ENCODE peak calls at places on chromosome 1, in seven cellular contexts. H is Panc1, O is spleen, J is suprapubic skin, N is HL-60, X is HCT116, R is GM23338. Y is an unnamed sample.

GRCh38 chr1:206821493-206821892 is 43.9 kb upstream of the IL20 start:
- DNase-seq in O (no peak), J (no peak), X (no peak), N (no peak), H (no peak), R (no peak), Y (no peak)

GRCh38 chr1:117656202-117656641 is 50.4 kb downstream of the TENT5C start:
- DNase-seq in J (no peak), R (no peak), H (no peak), X (no peak), N (peak; percentile 51), O (peak; percentile 87), Y (no peak)

GRCh38 chr1:19130476-19130875 is 79.6 kb downstream of the UBR4 start:
- DNase-seq in H (no peak), O (no peak), J (no peak), X (no peak), R (no peak), N (no peak), Y (no peak)

GRCh38 chr1:47692196-47692595 is 254.4 kb downstream of the FOXD2 start:
- DNase-seq in H (no peak), J (no peak), O (peak; percentile 15), X (no peak), R (no peak), N (no peak), Y (no peak)

GRCh38 chr1:243332440-243332839 is 76.6 kb downstream of the SDCCAG8 start:
- DNase-seq in R (no peak), O (no peak), J (no peak), N (no peak), H (no peak), X (no peak), Y (no peak)

GRCh38 chr1:7069888-7070287 is 284.6 kb downstream of the CAMTA1 start:
- DNase-seq in R (peak; percentile 89), J (no peak), X (no peak), H (no peak), N (no peak), O (no peak), Y (no peak)

GRCh38 chr1:233587958-233588799 is 25.7 kb upstream of the KCNK1 start:
- DNase-seq in H (no peak), O (no peak), X (no peak), J (no peak), R (peak; percentile 59), N (no peak), Y (no peak)

GRCh38 chr1:161085165-161085564 is 4.2 kb downstream of the NECTIN4 start:
- DNase-seq in N (no peak), X (no peak), H (no peak), R (no peak), J (no peak), O (no peak), Y (no peak)

GRCh38 chr1:81125672-81126071 is 675.1 kb upstream of the ADGRL2 start:
- DNase-seq in J (no peak), H (no peak), O (no peak), N (peak; percentile 62), X (no peak), R (no peak), Y (no peak)

GRCh38 chr1:18066576-18066975 is 41.0 kb upstream of the IGSF21 start:
- DNase-seq in J (no peak), R (no peak), X (no peak), N (no peak), H (no peak), O (no peak), Y (no peak)

GRCh38 chr1:42463906-42464305 is 820 bp downstream of the CCDC30 start:
- DNase-seq in H (no peak), N (no peak), O (no peak), X (no peak), J (no peak), R (no peak), Y (no peak)

GRCh38 chr1:38758824-38759223 is 100.7 kb downstream of the RRAGC start:
- DNase-seq in R (no peak), N (no peak), J (no peak), H (no peak), O (no peak), X (no peak), Y (no peak)

GRCh38 chr1:19273106-19273843 is 15.3 kb downstream of the AKR7A3 start:
- DNase-seq in X (no peak), O (no peak), H (no peak), R (no peak), J (no peak), N (no peak), Y (no peak)

GRCh38 chr1:203619091-203619780 is 7.4 kb upstream of the ATP2B4 start:
- DNase-seq in N (no peak), R (no peak), O (no peak), J (no peak), X (no peak), H (no peak), Y (no peak)

GRCh38 chr1:39829791-39830533 is 41.3 kb upstream of the BMP8B start:
- DNase-seq in X (no peak), H (no peak), O (no peak), N (no peak), J (no peak), R (no peak), Y (no peak)

GRCh38 chr1:71179997-71180396 is 99.2 kb upstream of the ZRANB2 start:
- DNase-seq in R (no peak), N (no peak), X (no peak), O (no peak), J (no peak), H (no peak), Y (no peak)

GRCh38 chr1:117754061-117754969 is 148.5 kb downstream of the TENT5C start:
- DNase-seq in H (no peak), O (no peak), N (peak; percentile 54), J (no peak), R (peak; percentile 93), X (peak; percentile 52), Y (peak; percentile 70)

GRCh38 chr1:214581785-214582184 is 21.2 kb upstream of the CENPF start:
- DNase-seq in H (peak; percentile 64), N (no peak), J (no peak), R (no peak), O (no peak), X (peak; percentile 33), Y (no peak)

GRCh38 chr1:24464378-24464770 is 38.3 kb upstream of the RCAN3 start:
- DNase-seq in H (no peak), N (no peak), J (no peak), R (peak; percentile 65), X (no peak), O (no peak), Y (no peak)

GRCh38 chr1:151832318-151832984 is 849 bp upstream of the RORC start:
- DNase-seq in R (no peak), H (no peak), N (no peak), J (no peak), X (no peak), O (no peak), Y (peak; percentile 98)

DNA sequence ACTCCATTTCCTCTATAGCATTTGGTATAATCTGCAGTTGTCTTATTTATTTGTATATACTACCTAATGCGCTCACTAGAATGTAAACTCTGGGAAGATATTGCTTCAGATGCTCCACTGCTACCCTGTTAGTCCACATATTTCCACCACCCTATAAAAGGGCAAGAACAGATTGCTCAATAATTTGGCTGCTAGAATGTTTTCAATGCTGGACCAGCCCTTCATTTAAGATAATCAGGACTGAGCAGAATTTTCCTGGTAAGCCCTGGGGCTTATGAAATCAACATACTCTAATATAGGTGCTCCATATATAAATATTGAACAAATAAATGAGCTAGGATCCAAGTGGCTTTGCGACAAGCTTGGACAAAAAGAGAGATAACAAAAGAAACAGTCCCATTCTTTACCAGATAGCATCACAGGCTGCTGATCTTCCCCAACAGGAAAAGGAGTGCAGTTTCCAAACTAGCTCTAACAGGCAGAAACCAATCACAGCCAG is 8.4 kb downstream of the BCAR3 start:
- DNase-seq in X (no peak), O (no peak), R (no peak), N (no peak), H (no peak), J (no peak), Y (peak; percentile 73)
- TF ChIP-seq POLR2AphosphoS5 in X (no peak), O (no peak), R (no peak), N (no peak), H (no peak), J (peak; percentile 21), Y (peak; percentile 85)

GRCh38 chr1:1893291-1893985 is 2.6 kb upstream of the GNB1 start:
- DNase-seq in X (no peak), N (no peak), R (no peak), O (peak; percentile 75), H (no peak), J (no peak), Y (no peak)
- H3K4me3 ChIP-seq in X (no peak overlapping the region), N (no peak overlapping the region), R (no peak overlapping the region), O (no peak overlapping the region), H (no peak overlapping the region), J (no peak overlapping the region), Y (no peak overlapping the region)

GRCh38 chr1:235937123-235937522 is 70.4 kb upstream of the LYST start:
- DNase-seq in H (no peak), X (no peak), O (no peak), N (no peak), R (no peak), J (no peak), Y (no peak)
- TF ChIP-seq POLR2AphosphoS5 in H (no peak), X (no peak), O (no peak), N (no peak), R (no peak), J (no peak), Y (no peak)

GRCh38 chr1:3597599-3597964 is 13.7 kb downstream of the MEGF6 start:
- DNase-seq in H (no peak), R (peak; percentile 24), N (peak; percentile 58), J (no peak), X (no peak), O (peak; percentile 87), Y (no peak)

GRCh38 chr1:3596663-3597598 is 14.4 kb downstream of the MEGF6 start:
- DNase-seq in X (no peak), R (no peak), J (no peak), N (no peak), H (no peak), O (no peak), Y (no peak)

GRCh38 chr1:3598522-3599285 is 12.6 kb downstream of the MEGF6 start:
- DNase-seq in J (no peak), X (no peak), H (no peak), N (no peak), O (no peak), R (peak; percentile 61), Y (no peak)

GRCh38 chr1:3599286-3599811 is 12.0 kb downstream of the MEGF6 start:
- DNase-seq in H (no peak), X (no peak), J (no peak), R (no peak), N (no peak), O (no peak), Y (no peak)

GRCh38 chr1:3598051-3598471 is 13.2 kb downstream of the MEGF6 start:
- DNase-seq in R (peak; percentile 34), X (no peak), O (no peak), J (no peak), N (no peak), H (no peak), Y (no peak)
- H3K4me3 ChIP-seq in R (no peak overlapping the region), X (no peak overlapping the region), O (peak overlapping the region; percentile 9), J (no peak overlapping the region), N (no peak overlapping the region), H (no peak overlapping the region), Y (no peak overlapping the region)

Y was measured in prostate gland.